ENCODE peak calls at places on chromosomes 11 and 22, in ten cellular contexts. L, C, X, A, S, Y, N, O, J and Q are unnamed samples.

GRCh38 chr11:82229346-82229745 is 504.3 kb downstream of the FAM181B start:
- DNase-seq in L (no peak), C (no peak), X (no peak), A (no peak), S (no peak), Y (no peak), N (no peak), O (no peak), J (peak; percentile 71), Q (no peak)

GRCh38 chr11:68043349-68044144 is 4.7 kb downstream of the TCIRG1 start:
- DNase-seq in L (peak; percentile 75), C (no peak), X (no peak), A (no peak), S (peak; percentile 62), Y (no peak), N (peak; percentile 85), O (peak; percentile 80), J (no peak), Q (no peak)

GRCh38 chr11:106014035-106014434 is 8.0 kb downstream of the MSANTD4 start:
- DNase-seq in L (no peak), C (no peak), X (no peak), A (no peak), S (no peak), Y (no peak), N (no peak), O (no peak), J (no peak), Q (no peak)

GRCh38 chr11:134500621-134501020 is 88.6 kb upstream of the B3GAT1 start:
- DNase-seq in L (no peak), C (no peak), X (no peak), A (no peak), S (no peak), Y (no peak), N (no peak), O (no peak), J (no peak), Q (no peak)

GRCh38 chr11:34616086-34616485 is 4.8 kb upstream of the EHF start:
- DNase-seq in L (no peak), C (no peak), X (no peak), A (no peak), S (no peak), Y (no peak), N (no peak), O (no peak), J (no peak), Q (no peak)

GRCh38 chr11:66956689-66957290 is 1.4 kb downstream of the PC start:
- DNase-seq in L (no peak), C (no peak), X (no peak), A (no peak), S (no peak), Y (no peak), N (peak; percentile 70), O (peak; percentile 22), J (peak; percentile 52), Q (peak; percentile 44)

GRCh38 chr11:61777234-61778090 is 14.9 kb downstream of the TMEM258 start:
- DNase-seq in L (peak; percentile 89), C (no peak), X (peak; percentile 79), A (no peak), S (peak; percentile 49), Y (peak; percentile 37), N (no peak), O (no peak), J (peak; percentile 84), Q (no peak)

GRCh38 chr22:27724181-27724580 is 77.4 kb downstream of the MN1 start:
- DNase-seq in L (no peak), C (no peak), X (no peak), A (no peak), S (no peak), Y (no peak), N (no peak), O (no peak), J (no peak), Q (no peak)

GRCh38 chr11:116782728-116783127 is 5.1 kb downstream of the ZPR1 start:
- DNase-seq in L (no peak), C (no peak), X (no peak), A (no peak), S (no peak), Y (no peak), N (no peak), O (no peak), J (no peak), Q (no peak)

DNA sequence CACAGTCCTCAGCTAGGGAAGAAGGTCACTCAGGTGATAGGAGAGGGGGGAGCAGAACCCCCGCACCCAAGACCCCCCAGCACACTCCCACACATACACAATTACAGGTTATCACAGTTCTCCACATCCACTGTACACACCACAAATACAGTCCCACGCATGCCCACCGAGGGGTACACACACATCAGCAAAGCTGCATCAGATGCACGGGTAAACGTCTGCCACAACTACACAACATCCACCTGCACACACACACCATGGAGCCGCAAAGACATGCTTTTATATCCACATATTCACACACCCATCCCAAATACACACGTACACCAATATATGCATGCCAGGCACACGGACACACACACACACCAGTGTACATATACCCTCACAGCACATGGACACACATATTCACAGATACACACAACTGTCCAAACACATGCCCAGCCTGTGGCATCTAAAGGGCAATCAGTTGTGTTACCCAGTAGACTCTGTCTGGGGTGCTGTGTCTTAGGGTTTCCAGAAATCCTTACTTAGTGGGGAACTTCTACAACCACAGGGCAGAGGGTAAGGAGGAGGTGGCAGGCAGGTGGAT is 5.5 kb upstream of the KCNJ4 start:
- DNase-seq in L (no peak), C (no peak), X (no peak), A (no peak), S (no peak), Y (no peak), N (no peak), O (no peak), J (no peak), Q (no peak)
- H3K27me3 ChIP-seq in L (peaks cover 100% of the 10 kb centered on the region), C (peaks cover 55% of the 10 kb centered on the region), X (peaks cover 3% of the 10 kb centered on the region), A (peaks cover 58% of the 10 kb centered on the region), S (peaks cover 12% of the 10 kb centered on the region), Y (peaks cover 21% of the 10 kb centered on the region), N (peaks cover 76% of the 10 kb centered on the region), O (peaks cover 26% of the 10 kb centered on the region), J (peaks cover 79% of the 10 kb centered on the region), Q (peaks cover 49% of the 10 kb centered on the region)

GRCh38 chr11:103112364-103112763 is 3.1 kb downstream of the DYNC2H1 start:
- DNase-seq in L (no peak), C (no peak), X (no peak), A (no peak), S (no peak), Y (no peak), N (no peak), O (no peak), J (no peak), Q (no peak)
- H3K4me3 ChIP-seq in L (no peak overlapping the region), C (no peak overlapping the region), X (no peak overlapping the region), A (no peak overlapping the region), S (no peak overlapping the region), Y (no peak overlapping the region), N (no peak overlapping the region), O (no peak overlapping the region), J (no peak overlapping the region), Q (no peak overlapping the region)

GRCh38 chr11:123357353-123357989 is 72.6 kb upstream of the GRAMD1B start:
- DNase-seq in L (no peak), C (no peak), X (no peak), A (no peak), S (no peak), Y (no peak), N (no peak), O (no peak), J (peak; percentile 11), Q (no peak)

GRCh38 chr11:123354371-123354770 is 75.7 kb upstream of the GRAMD1B start:
- DNase-seq in L (no peak), C (no peak), X (no peak), A (no peak), S (no peak), Y (no peak), N (no peak), O (no peak), J (no peak), Q (no peak)

GRCh38 chr11:123360267-123360936 is 69.7 kb upstream of the GRAMD1B start:
- DNase-seq in L (no peak), C (no peak), X (no peak), A (no peak), S (no peak), Y (no peak), N (no peak), O (no peak), J (no peak), Q (no peak)

GRCh38 chr11:123356539-123356938 is 73.5 kb upstream of the GRAMD1B start:
- DNase-seq in L (no peak), C (no peak), X (no peak), A (no peak), S (no peak), Y (no peak), N (no peak), O (no peak), J (no peak), Q (no peak)

GRCh38 chr11:123357990-123358827 is 71.9 kb upstream of the GRAMD1B start:
- DNase-seq in L (peak; percentile 71), C (no peak), X (no peak), A (no peak), S (no peak), Y (no peak), N (no peak), O (no peak), J (peak; percentile 64), Q (no peak)
- TF ChIP-seq CTCF in L (no peak), C (peak; percentile 11), X (no peak), A (no peak), S (no peak), Y (no peak), N (no peak), O (no peak), J (peak; percentile 61), Q (no peak)

GRCh38 chr11:35651263-35651662 is 11.3 kb upstream of the TRIM44 start:
- DNase-seq in L (no peak), C (no peak), X (no peak), A (no peak), S (no peak), Y (no peak), N (no peak), O (no peak), J (no peak), Q (no peak)

GRCh38 chr11:35650467-35650866 is 12.1 kb upstream of the TRIM44 start:
- DNase-seq in L (no peak), C (no peak), X (no peak), A (no peak), S (no peak), Y (no peak), N (no peak), O (no peak), J (no peak), Q (no peak)

GRCh38 chr11:35654711-35655110 is 7.9 kb upstream of the TRIM44 start:
- DNase-seq in L (no peak), C (no peak), X (no peak), A (no peak), S (no peak), Y (no peak), N (no peak), O (no peak), J (peak; percentile 47), Q (no peak)

GRCh38 chr11:35658028-35658948 is 4.3 kb upstream of the TRIM44 start:
- DNase-seq in L (no peak), C (no peak), X (no peak), A (no peak), S (no peak), Y (no peak), N (no peak), O (no peak), J (no peak), Q (no peak)

DNA sequence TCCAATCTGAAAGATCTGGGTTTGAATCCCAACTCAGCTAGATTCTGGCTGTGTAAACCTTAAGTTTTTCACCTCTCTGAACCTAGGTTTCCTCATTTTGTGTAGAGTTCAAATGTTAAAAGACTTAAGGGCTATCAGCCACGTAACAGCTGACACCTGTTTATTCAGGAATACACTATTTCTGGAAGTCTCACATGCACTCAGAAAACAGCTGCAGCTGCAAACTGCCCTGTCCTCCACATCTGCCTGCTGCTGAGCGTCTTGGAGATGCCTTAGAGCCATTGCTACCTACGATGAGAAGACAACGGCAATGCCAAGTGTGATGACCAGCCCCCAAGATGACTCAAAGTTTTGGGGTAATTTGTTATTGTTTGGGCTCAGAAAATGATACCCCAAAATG is 6.7 kb upstream of the TRIM44 start:
- DNase-seq in L (no peak), C (no peak), X (no peak), A (no peak), S (no peak), Y (no peak), N (no peak), O (no peak), J (no peak), Q (no peak)
- H3K27me3 ChIP-seq in L (peaks cover 16% of the 10 kb centered on the region), C (peaks cover 5% of the 10 kb centered on the region), X (no peaks in the 10 kb centered on the region), A (no peaks in the 10 kb centered on the region), S (no peaks in the 10 kb centered on the region), Y (peaks cover 4% of the 10 kb centered on the region), N (peaks cover 7% of the 10 kb centered on the region), O (no peaks in the 10 kb centered on the region), J (peaks cover 75% of the 10 kb centered on the region), Q (no peaks in the 10 kb centered on the region)